ENCODE peak calls at places on chromosomes 3 and 15, in seven cellular contexts. O, X, D, Y, B, F and E are unnamed samples.

GRCh38 chr3:133535971-133536634 is 37.4 kb upstream of the CDV3 start:
- DNase-seq in B (no peak), Y (peak), F (no peak), O (no peak), X (no peak), D (no peak), E (no peak)

GRCh38 chr15:47870956-47871625 is 153.8 kb downstream of the SEMA6D start:
- DNase-seq in O (no peak), X (no peak), Y (no peak), D (no peak), F (no peak), B (no peak), E (no peak)

GRCh38 chr15:80138962-80139361 is 13.8 kb upstream of the FAH start:
- DNase-seq in Y (no peak), X (no peak), D (no peak), B (no peak), O (no peak), F (no peak), E (no peak)

GRCh38 chr3:176767385-176767784 is 429.9 kb downstream of the TBL1XR1 start:
- DNase-seq in O (no peak), B (no peak), Y (no peak), D (no peak), F (no peak), X (no peak), E (no peak)

GRCh38 chr3:129068291-129068886 is 7.8 kb downstream of the GP9 start:
- DNase-seq in D (no peak), B (no peak), F (no peak), X (no peak), Y (no peak), O (no peak), E (no peak)

GRCh38 chr15:70195171-70195807 is 97.6 kb upstream of the TLE3 start:
- DNase-seq in F (no peak), Y (no peak), X (no peak), O (no peak), D (no peak), B (no peak), E (no peak)

GRCh38 chr3:51953445-51953844 is 1.7 kb upstream of the GPR62 start:
- DNase-seq in X (no peak), Y (no peak), O (no peak), F (no peak), D (no peak), B (no peak), E (no peak)

GRCh38 chr3:172101107-172101506 is 61.7 kb downstream of the FNDC3B start:
- DNase-seq in B (no peak), X (no peak), O (no peak), Y (peak), D (no peak), F (peak), E (no peak)

GRCh38 chr3:127233371-127233770 is 40.4 kb downstream of the PRR23E start:
- DNase-seq in X (no peak), O (no peak), D (no peak), B (no peak), F (no peak), Y (no peak), E (no peak)

GRCh38 chr15:63939531-63940130 is 105.9 kb upstream of the HERC1 start:
- DNase-seq in F (peak), O (no peak), D (no peak), Y (peak), X (no peak), B (no peak), E (no peak)

GRCh38 chr3:53772562-53773329 is 73.5 kb downstream of the CHDH start:
- DNase-seq in X (no peak), B (no peak), D (no peak), Y (no peak), F (no peak), O (no peak), E (no peak)

GRCh38 chr3:148911173-148911572 is 46.1 kb downstream of the CPA3 start:
- DNase-seq in O (no peak), D (no peak), B (no peak), Y (no peak), X (no peak), F (no peak), E (no peak)

GRCh38 chr3:44825264-44825925 is 36.3 kb upstream of the TMEM42 start:
- DNase-seq in Y (no peak), O (no peak), B (no peak), F (no peak), X (peak), D (no peak), E (no peak)

GRCh38 chr3:42600958-42601675 is 631 bp downstream of the NKTR start:
- DNase-seq in O (peak), B (peak), F (no peak), X (no peak), Y (peak), D (no peak), E (no peak)

GRCh38 chr3:189142527-189142926 is 29.2 kb upstream of the TPRG1 start:
- DNase-seq in O (no peak), Y (no peak), F (no peak), D (no peak), B (no peak), X (no peak), E (no peak)

GRCh38 chr3:46998121-46998851 is 18.8 kb downstream of the NBEAL2 start:
- DNase-seq in X (peak), D (peak), O (peak), F (no peak), B (peak), Y (peak), E (peak)

GRCh38 chr3:42515391-42515916 is 13.0 kb downstream of the VIPR1 start:
- DNase-seq in F (no peak), X (no peak), O (no peak), B (no peak), D (no peak), Y (no peak), E (no peak)

GRCh38 chr3:182947892-182948291 is 32.4 kb downstream of the DCUN1D1 start:
- DNase-seq in B (no peak), D (peak), Y (peak), O (no peak), X (no peak), F (no peak), E (no peak)

GRCh38 chr15:31853370-31853769 is 176.9 kb upstream of the CHRNA7 start:
- DNase-seq in Y (no peak), O (no peak), F (no peak), B (no peak), D (no peak), X (no peak), E (no peak)

GRCh38 chr3:194404365-194405140 is 5.5 kb upstream of the GP5 start:
- DNase-seq in X (no peak), O (no peak), F (no peak), B (no peak), Y (peak), D (no peak), E (no peak)

GRCh38 chr15:62940755-62941361 is 101.7 kb upstream of the TPM1 start:
- DNase-seq in X (peak), O (no peak), F (no peak), Y (no peak), B (no peak), D (no peak), E (no peak)

GRCh38 chr3:132569580-132569979 is 27.5 kb upstream of the ACKR4 start:
- DNase-seq in F (no peak), B (no peak), O (no peak), X (no peak), Y (no peak), D (no peak), E (no peak)

GRCh38 chr3:29757054-29757777 is 476.3 kb downstream of the RBMS3 start:
- DNase-seq in X (no peak), F (no peak), Y (no peak), O (no peak), B (no peak), D (no peak), E (no peak)

GRCh38 chr3:108459225-108459624 is 51.2 kb downstream of the MYH15 start:
- DNase-seq in B (no peak), X (no peak), D (no peak), Y (no peak), F (no peak), O (no peak), E (no peak)

GRCh38 chr15:38905634-38906033 is 341.0 kb upstream of the RASGRP1 start:
- DNase-seq in O (no peak), F (no peak), B (no peak), Y (no peak), D (no peak), X (no peak), E (no peak)

GRCh38 chr15:68431037-68431791 is 749 bp downstream of the ITGA11 start:
- DNase-seq in B (no peak), D (no peak), X (peak), F (no peak), Y (no peak), O (no peak), E (no peak)

GRCh38 chr15:101470548-101471239 is 18.8 kb downstream of the PCSK6 start:
- DNase-seq in X (no peak), F (no peak), Y (no peak), D (no peak), B (no peak), O (no peak), E (no peak)

GRCh38 chr3:88618121-88618645 is 468.4 kb downstream of the C3orf38 start:
- DNase-seq in F (no peak), X (no peak), B (no peak), D (no peak), Y (no peak), O (no peak), E (no peak)

GRCh38 chr3:104956620-104957345 is 409.9 kb upstream of the ALCAM start:
- DNase-seq in F (no peak), O (no peak), B (no peak), Y (no peak), D (no peak), X (no peak), E (no peak)

GRCh38 chr3:101203411-101203810 is 117.0 kb downstream of the IMPG2 start:
- DNase-seq in B (no peak), D (no peak), O (no peak), X (no peak), Y (no peak), F (no peak), E (no peak)

GRCh38 chr3:113245775-113246174 is 34.4 kb downstream of the BOC start:
- DNase-seq in O (no peak), D (no peak), X (no peak), B (no peak), Y (no peak), F (no peak), E (no peak)

GRCh38 chr3:155404486-155404885 is 111.0 kb upstream of the STRIT1 start:
- DNase-seq in Y (no peak), X (no peak), O (no peak), B (no peak), D (no peak), F (no peak), E (no peak)

GRCh38 chr3:4720316-4721075 is 227.3 kb downstream of the ITPR1 start:
- DNase-seq in Y (peak), X (no peak), B (no peak), F (no peak), D (peak), O (no peak), E (no peak)

GRCh38 chr3:177362646-177363045 is 165.4 kb upstream of the TBL1XR1 start:
- DNase-seq in O (no peak), F (no peak), X (no peak), Y (no peak), B (no peak), D (no peak), E (no peak)

GRCh38 chr15:48868018-48868417 is 9.9 kb upstream of the EID1 start:
- DNase-seq in B (no peak), O (no peak), F (no peak), X (no peak), D (no peak), Y (no peak), E (no peak)

DNA sequence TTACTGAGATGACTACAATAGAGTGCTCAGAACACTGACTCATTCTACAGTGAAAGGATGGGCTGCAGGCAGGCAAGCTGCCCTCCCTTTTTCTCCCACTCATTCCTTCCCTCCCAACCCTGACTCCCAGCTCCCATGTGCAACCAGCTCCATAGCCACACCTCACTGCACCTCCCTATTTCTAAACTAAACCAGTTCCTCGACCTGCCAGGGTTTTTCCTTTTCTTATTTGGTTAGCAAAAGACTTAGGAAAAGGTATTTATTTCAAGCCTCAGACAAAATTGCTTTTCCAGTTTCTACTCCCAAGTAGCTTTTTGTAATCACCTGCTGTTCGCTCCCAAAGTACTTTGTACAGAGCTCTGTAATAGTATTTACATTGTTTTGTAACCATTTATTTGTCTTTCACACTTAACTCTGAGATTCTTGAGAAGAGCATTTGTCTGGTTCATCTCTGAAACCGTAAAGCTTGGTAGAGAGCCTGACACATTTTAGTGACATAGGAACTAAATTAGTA is 2.2 kb downstream of the AADAC start:
- DNase-seq in Y (peak), D (no peak), F (no peak), X (no peak), O (no peak), B (no peak), E (no peak)
- TF ChIP-seq POLR2AphosphoS5 in Y (no peak), D (no peak), F (no peak), X (no peak), O (no peak), B (no peak), E (no peak)

GRCh38 chr3:62316525-62316924 is 56.8 kb downstream of the FEZF2 start:
- DNase-seq in D (no peak), Y (no peak), B (no peak), X (no peak), F (no peak), O (no peak), E (no peak)
- TF ChIP-seq TAF1 in D (no peak), Y (no peak), B (no peak), X (no peak), F (no peak), O (no peak), E (no peak)

GRCh38 chr15:34301058-34301457 is 36.5 kb downstream of the SLC12A6 start:
- DNase-seq in X (no peak), B (no peak), D (no peak), F (no peak), Y (peak), O (no peak), E (no peak)

GRCh38 chr15:34292591-34292990 is 45.0 kb downstream of the SLC12A6 start:
- DNase-seq in O (no peak), D (no peak), X (no peak), Y (no peak), B (no peak), F (no peak), E (no peak)

DNA sequence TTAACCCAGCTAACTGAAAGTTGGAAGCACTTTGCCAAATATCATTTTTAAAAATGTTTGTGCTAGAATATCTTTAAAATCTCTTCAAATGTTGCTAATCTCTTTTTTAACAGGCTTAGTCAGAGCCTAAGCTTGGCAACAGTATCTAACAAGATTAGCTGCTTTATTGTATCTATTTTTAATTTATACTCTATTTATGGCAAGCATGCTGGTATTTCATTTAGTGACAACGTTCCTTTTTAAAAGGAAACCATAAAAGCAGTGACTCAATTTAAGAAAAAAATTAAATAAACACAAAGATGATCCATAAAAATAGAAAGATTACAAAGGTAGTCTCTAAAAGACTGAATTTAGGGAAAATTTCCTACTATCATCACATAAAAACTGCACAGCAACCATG is 40.5 kb downstream of the SLC12A6 start:
- DNase-seq in O (no peak), Y (no peak), D (no peak), F (no peak), B (no peak), X (no peak), E (no peak)
- TF ChIP-seq POLR2AphosphoS5 in O (no peak), Y (no peak), D (no peak), F (no peak), B (no peak), X (no peak), E (no peak)

DNA sequence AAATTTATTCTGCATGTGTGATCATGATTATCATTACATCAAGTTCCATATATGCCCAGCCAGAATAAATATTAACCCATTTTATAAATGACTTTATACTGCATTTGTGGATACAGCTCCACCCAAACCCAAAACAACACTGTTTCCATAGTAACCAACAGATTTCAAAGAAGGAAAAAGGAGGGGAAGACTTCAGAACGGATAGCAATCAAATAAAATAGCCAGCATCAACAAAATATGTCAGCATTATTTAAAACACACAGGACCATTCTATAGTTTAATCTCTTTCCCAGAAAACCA is 114.4 kb downstream of the FOXP1 start:
- DNase-seq in O (no peak), F (no peak), D (no peak), Y (no peak), X (no peak), B (no peak), E (no peak)
- TF ChIP-seq TAF1 in O (no peak), F (no peak), D (no peak), Y (no peak), X (no peak), B (no peak), E (no peak)

GRCh38 chr3:62161306-62161705 is 212.0 kb downstream of the FEZF2 start:
- DNase-seq in O (no peak), F (no peak), X (no peak), B (no peak), D (no peak), Y (no peak), E (no peak)
- TF ChIP-seq POLR2AphosphoS5 in O (no peak), F (no peak), X (no peak), B (no peak), D (no peak), Y (no peak), E (no peak)

GRCh38 chr3:14818804-14819500 is at the start of gene FGD5:
- DNase-seq in D (no peak), F (no peak), Y (no peak), X (no peak), B (no peak), O (no peak), E (no peak)

GRCh38 chr3:14821151-14821550 is 2.4 kb downstream of the FGD5 start:
- DNase-seq in B (no peak), X (no peak), Y (no peak), O (no peak), D (no peak), F (no peak), E (no peak)

GRCh38 chr3:14822134-14822533 is 3.4 kb downstream of the FGD5 start:
- DNase-seq in X (no peak), Y (no peak), O (no peak), F (no peak), B (no peak), D (peak), E (no peak)

GRCh38 chr3:14820156-14820555 is 1.4 kb downstream of the FGD5 start:
- DNase-seq in B (no peak), Y (no peak), X (no peak), F (no peak), D (no peak), O (no peak), E (no peak)

DNA sequence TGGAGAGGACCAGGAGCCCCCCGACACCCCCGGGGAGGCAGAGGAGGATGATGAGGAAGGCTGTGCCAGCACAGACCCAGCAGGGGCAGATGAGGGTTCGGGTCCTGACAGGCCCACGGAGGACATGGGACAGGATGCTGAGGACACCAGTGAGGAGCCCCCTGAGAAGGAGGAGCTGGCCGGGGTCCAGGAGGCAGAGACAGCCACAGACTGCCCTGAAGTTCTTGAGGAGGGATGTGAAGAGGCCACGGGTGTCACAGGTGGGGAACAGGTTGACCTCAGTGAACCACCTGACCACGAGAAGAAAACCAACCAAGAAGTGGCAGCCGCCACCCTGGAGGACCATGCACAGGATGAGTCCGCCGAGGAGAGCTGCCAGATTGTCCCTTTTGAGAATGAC is 909 bp downstream of the FGD5 start:
- DNase-seq in X (no peak), F (no peak), O (no peak), B (no peak), D (no peak), Y (no peak), E (no peak)
- TF ChIP-seq TAF1 in X (no peak), F (no peak), O (no peak), B (no peak), D (no peak), Y (no peak), E (no peak)

GRCh38 chr3:136195258-136196063 is 674 bp downstream of the MSL2 start:
- DNase-seq in O (no peak), F (no peak), Y (peak), X (peak), D (peak), B (peak), E (peak)
- TF ChIP-seq POLR2AphosphoS5 in O (peak), F (no peak), Y (no peak), X (no peak), D (no peak), B (no peak), E (no peak)